ENCODE peak calls at places on chromosomes 3 and 15, in eight cellular contexts. T is GM23248, Q is fibroblast of lung, D is A673, G is K562, C is MM.1S, J is PC-3, W is hepatocyte. R is an unnamed sample.

GRCh38 chr15:88912500-88912921 is 668 bp downstream of the MFGE8 start:
- DNase-seq in T (peak), Q (peak), D (no peak), G (peak), C (no peak), J (no peak), W (peak), R (no peak)

GRCh38 chr15:58552505-58553364 is 120.9 kb downstream of the LIPC start:
- DNase-seq in T (peak), Q (peak), D (no peak), G (no peak), C (no peak), J (no peak), W (no peak), R (peak)

GRCh38 chr3:46934067-46934466 is 42.5 kb downstream of the CCDC12 start:
- DNase-seq in T (peak), Q (no peak), D (no peak), G (no peak), C (no peak), J (no peak), W (no peak), R (no peak)

GRCh38 chr3:123833398-123833785 is 50.7 kb downstream of the MYLK start:
- DNase-seq in T (peak), Q (no peak), D (no peak), G (no peak), C (no peak), J (no peak), W (no peak), R (no peak)

GRCh38 chr15:64990168-64990470 is 405 bp upstream of the SPG21 start:
- DNase-seq in T (no peak), Q (no peak), D (no peak), G (no peak), C (no peak), J (no peak), W (no peak), R (no peak)

GRCh38 chr3:48039487-48040190 is 23.4 kb upstream of the MAP4 start:
- DNase-seq in T (peak), Q (peak), D (peak), G (no peak), C (no peak), J (peak), W (peak), R (peak)

GRCh38 chr15:59367022-59367451 is 5.6 kb downstream of the MYO1E start:
- DNase-seq in T (peak), Q (peak), D (no peak), G (no peak), C (no peak), J (no peak), W (peak), R (no peak)

GRCh38 chr3:28718074-28718849 is 369.6 kb upstream of the AZI2 start:
- DNase-seq in T (no peak), Q (peak), D (no peak), G (no peak), C (no peak), J (no peak), W (no peak), R (no peak)

GRCh38 chr15:73474785-73475184 is 31.8 kb downstream of the REC114 start:
- DNase-seq in T (no peak), Q (no peak), D (no peak), G (peak), C (no peak), J (no peak), W (no peak), R (no peak)

GRCh38 chr3:194326192-194327029 is 24.7 kb downstream of the CPN2 start:
- DNase-seq in T (peak), Q (peak), D (no peak), G (peak), C (no peak), J (no peak), W (no peak), R (peak)

GRCh38 chr15:90633361-90633760 is 83.8 kb upstream of the BLM start:
- DNase-seq in T (no peak), Q (no peak), D (no peak), G (no peak), C (no peak), J (no peak), W (no peak), R (no peak)

GRCh38 chr3:136753112-136753939 is 1.1 kb upstream of the STAG1 start:
- DNase-seq in T (peak), Q (peak), D (no peak), G (peak), C (peak), J (peak), W (no peak), R (no peak)

GRCh38 chr3:38644016-38644661 is 5.3 kb downstream of the SCN5A start:
- DNase-seq in T (no peak), Q (no peak), D (no peak), G (no peak), C (no peak), J (no peak), W (no peak), R (no peak)

GRCh38 chr3:37945803-37946530 is 44.6 kb upstream of the VILL start:
- DNase-seq in T (peak), Q (peak), D (peak), G (no peak), C (no peak), J (peak), W (peak), R (peak)

GRCh38 chr15:78879517-78880241 is 7.0 kb downstream of the MORF4L1 start:
- DNase-seq in T (peak), Q (peak), D (no peak), G (peak), C (no peak), J (no peak), W (no peak), R (peak)

GRCh38 chr15:58115692-58116091 is 22.5 kb upstream of the AQP9 start:
- DNase-seq in T (peak), Q (no peak), D (peak), G (peak), C (no peak), J (peak), W (peak), R (peak)

DNA sequence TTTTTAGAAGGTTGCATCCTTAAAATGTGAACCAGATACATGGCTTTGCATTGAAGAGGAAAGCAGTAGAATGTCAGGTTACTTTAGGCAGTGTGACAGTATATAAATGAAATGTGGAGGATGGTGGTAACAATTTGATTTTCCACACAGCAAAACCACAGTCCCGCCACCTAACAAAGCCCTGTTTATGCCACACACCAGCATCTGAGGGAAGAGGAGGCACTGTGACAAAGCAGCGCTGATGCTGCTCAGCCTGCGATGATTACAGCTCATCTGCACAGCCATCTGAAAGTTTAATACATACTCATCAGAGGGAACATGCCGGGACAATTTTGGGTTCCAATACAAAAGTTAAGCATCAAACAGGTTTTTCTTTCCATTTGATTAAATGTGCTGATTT is 8.9 kb downstream of the RNF7 start:
- DNase-seq in T (no peak), Q (no peak), D (no peak), G (no peak), C (no peak), J (no peak), W (no peak), R (no peak)
- TF ChIP-seq EZH2 in T (no peak), Q (no peak), D (no peak), G (no peak), C (no peak), J (no peak), W (no peak), R (no peak)

GRCh38 chr3:42184622-42185010 is 81.4 kb downstream of the CCK start:
- DNase-seq in T (no peak), Q (no peak), D (no peak), G (no peak), C (no peak), J (no peak), W (no peak), R (no peak)
- TF ChIP-seq EZH2 in T (no peak), Q (no peak), D (no peak), G (no peak), C (no peak), J (no peak), W (no peak), R (no peak)

GRCh38 chr3:138938056-138938876 is 8.7 kb downstream of the FOXL2 start:
- DNase-seq in T (no peak), Q (no peak), D (no peak), G (no peak), C (no peak), J (no peak), W (no peak), R (no peak)

GRCh38 chr3:138939563-138940241 is 7.2 kb downstream of the FOXL2 start:
- DNase-seq in T (no peak), Q (no peak), D (no peak), G (no peak), C (no peak), J (no peak), W (no peak), R (no peak)

GRCh38 chr3:138940446-138940845 is 6.5 kb downstream of the FOXL2 start:
- DNase-seq in T (no peak), Q (no peak), D (no peak), G (no peak), C (no peak), J (no peak), W (no peak), R (no peak)

GRCh38 chr3:138937690-138938055 is 9.3 kb downstream of the FOXL2 start:
- DNase-seq in T (no peak), Q (no peak), D (no peak), G (no peak), C (no peak), J (no peak), W (no peak), R (no peak)

DNA sequence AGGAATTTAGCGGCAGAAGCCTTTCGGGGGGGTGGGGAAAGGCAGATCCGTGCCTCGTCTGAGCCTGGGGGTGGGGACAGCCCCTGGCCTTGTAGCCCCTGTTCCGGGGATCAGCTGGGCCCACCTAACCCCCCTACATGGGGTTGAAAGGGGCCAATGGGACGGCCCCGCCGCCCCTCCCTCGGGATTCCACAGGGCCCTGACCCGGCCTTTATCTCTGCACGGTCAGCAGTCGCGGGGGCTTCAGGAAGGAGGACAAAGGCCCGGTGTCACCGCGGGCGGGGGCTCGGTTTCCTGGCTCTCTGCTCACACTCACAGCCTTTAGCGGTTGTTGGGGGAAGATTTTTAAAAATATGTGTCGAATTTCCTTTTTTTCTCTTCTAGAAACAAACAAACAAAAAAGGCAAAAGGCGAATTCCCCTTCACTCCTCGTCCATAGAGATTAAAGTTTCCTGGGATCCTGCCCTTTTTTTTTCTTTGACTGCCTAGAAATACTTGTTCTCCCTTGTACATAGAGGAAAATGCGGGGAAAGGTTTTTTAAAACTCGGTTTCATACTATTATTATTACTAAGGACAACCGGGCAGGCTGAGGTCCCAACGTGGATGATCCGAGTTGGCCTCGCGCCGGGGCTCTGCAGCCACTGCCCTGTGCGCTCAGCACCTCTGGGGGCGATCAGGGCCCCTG is 7.9 kb downstream of the FOXL2 start:
- DNase-seq in T (no peak), Q (no peak), D (no peak), G (no peak), C (no peak), J (no peak), W (no peak), R (no peak)
- TF ChIP-seq EZH2 in T (no peak), Q (no peak), D (peak), G (no peak), C (no peak), J (no peak), W (no peak), R (peak)

DNA sequence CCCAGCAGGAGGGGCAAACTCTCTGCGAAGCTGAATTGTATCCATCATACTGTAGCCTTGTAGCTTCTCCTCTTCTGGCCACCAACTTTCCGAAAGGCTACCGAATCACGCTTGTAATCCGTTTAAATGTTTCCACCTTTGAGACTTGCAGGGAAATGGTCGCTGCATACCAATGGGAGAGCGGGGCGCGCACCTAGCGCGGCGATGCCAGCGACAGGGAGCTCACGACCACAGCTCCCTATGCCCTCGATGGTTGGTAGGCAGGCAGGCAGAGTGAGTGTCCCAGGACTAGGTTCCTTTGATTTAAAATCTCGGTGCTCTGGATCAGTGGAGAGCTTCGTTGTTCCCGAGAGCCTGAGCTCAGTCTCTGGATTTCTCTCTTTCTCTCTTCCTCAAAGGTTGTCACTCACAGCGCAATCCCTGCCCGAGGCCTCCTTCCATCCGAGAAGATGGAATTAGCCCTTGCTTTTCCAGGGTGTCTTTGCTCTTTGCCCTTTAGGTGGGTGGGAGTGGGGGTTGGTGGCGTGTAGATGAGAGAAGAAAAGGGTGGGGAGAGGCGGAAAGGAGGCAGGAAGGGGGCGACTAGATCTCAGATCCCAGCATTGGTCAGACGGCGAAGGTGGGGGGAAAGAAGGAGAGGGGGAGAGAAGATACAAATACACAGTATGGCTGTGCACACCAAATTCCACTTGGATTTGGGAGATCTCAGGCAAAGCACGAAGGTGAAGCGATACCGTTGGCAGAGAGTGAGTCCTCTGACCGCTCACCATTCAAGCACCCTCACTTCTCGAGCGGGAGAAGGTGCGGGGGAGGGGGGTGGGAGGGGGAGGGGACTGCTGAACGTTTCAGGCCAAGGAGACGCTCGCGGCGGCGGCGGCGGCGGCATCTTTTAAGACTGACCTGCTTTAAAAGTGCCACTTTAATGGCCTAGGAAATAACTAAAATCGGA is at the start of gene SLITRK3:
- DNase-seq in T (no peak), Q (no peak), D (peak), G (no peak), C (no peak), J (no peak), W (peak), R (no peak)
- TF ChIP-seq EZH2 in T (no peak), Q (no peak), D (no peak), G (no peak), C (no peak), J (no peak), W (no peak), R (peak)

GRCh38 chr3:58112185-58112535 is 98.6 kb downstream of the DNASE1L3 start:
- DNase-seq in T (no peak), Q (no peak), D (no peak), G (no peak), C (no peak), J (no peak), W (no peak), R (no peak)
- TF ChIP-seq EZH2 in T (no peak), Q (no peak), D (no peak), G (no peak), C (no peak), J (no peak), W (no peak), R (no peak)